ENCODE peak calls at places on chromosomes 12 and 14, in nine cellular contexts. J is ovary, S is HCT116, M is choroid plexus epithelial cell, K is pancreas, U is tibial artery, G is lung, P is dorsolateral prefrontal cortex, R is thyroid gland. B is an unnamed sample.

GRCh38 chr14:99465288-99465687 is 15.4 kb downstream of the SETD3 start:
- DNase-seq in J (no peak), S (no peak), M (no peak), K (no peak), U (no peak), G (no peak), P (no peak), R (no peak), B (no peak)

GRCh38 chr12:111256629-111257434 is 112.1 kb downstream of the PHETA1 start:
- DNase-seq in J (no peak), S (no peak), M (no peak), K (no peak), U (no peak), G (no peak), P (no peak), R (no peak), B (no peak)

GRCh38 chr14:100078216-100078780 is 13.1 kb downstream of the EVL start:
- DNase-seq in J (no peak), S (no peak), M (no peak), K (no peak), U (no peak), G (no peak), P (no peak), R (no peak), B (no peak)

GRCh38 chr14:103058209-103059055 is 1.1 kb upstream of the CDC42BPB start:
- DNase-seq in J (no peak), S (no peak), M (peak), K (no peak), U (no peak), G (no peak), P (no peak), R (no peak), B (no peak)

GRCh38 chr12:10900972-10901371 is 8.4 kb downstream of the TAS2R13 start:
- DNase-seq in J (no peak), S (no peak), M (no peak), K (no peak), U (no peak), G (no peak), P (no peak), R (no peak), B (no peak)

GRCh38 chr12:32211066-32211768 is 104.6 kb downstream of the BICD1 start:
- DNase-seq in J (no peak), S (no peak), M (no peak), K (no peak), U (no peak), G (no peak), P (no peak), R (no peak), B (no peak)

GRCh38 chr12:24625103-24625502 is 323.8 kb downstream of the BCAT1 start:
- DNase-seq in J (no peak), S (no peak), M (no peak), K (no peak), U (no peak), G (no peak), P (no peak), R (no peak), B (no peak)

GRCh38 chr12:124861492-124861891 is 2.2 kb downstream of the SCARB1 start:
- DNase-seq in J (peak), S (peak), M (peak), K (no peak), U (peak), G (peak), P (peak), R (peak), B (peak)

GRCh38 chr12:46470975-46471374 is 98.4 kb upstream of the SLC38A2 start:
- DNase-seq in J (no peak), S (peak), M (no peak), K (no peak), U (no peak), G (no peak), P (no peak), R (no peak), B (no peak)

GRCh38 chr14:92686763-92687427 is 61.5 kb downstream of the LGMN start:
- DNase-seq in J (peak), S (peak), M (peak), K (peak), U (peak), G (peak), P (peak), R (peak), B (peak)

DNA sequence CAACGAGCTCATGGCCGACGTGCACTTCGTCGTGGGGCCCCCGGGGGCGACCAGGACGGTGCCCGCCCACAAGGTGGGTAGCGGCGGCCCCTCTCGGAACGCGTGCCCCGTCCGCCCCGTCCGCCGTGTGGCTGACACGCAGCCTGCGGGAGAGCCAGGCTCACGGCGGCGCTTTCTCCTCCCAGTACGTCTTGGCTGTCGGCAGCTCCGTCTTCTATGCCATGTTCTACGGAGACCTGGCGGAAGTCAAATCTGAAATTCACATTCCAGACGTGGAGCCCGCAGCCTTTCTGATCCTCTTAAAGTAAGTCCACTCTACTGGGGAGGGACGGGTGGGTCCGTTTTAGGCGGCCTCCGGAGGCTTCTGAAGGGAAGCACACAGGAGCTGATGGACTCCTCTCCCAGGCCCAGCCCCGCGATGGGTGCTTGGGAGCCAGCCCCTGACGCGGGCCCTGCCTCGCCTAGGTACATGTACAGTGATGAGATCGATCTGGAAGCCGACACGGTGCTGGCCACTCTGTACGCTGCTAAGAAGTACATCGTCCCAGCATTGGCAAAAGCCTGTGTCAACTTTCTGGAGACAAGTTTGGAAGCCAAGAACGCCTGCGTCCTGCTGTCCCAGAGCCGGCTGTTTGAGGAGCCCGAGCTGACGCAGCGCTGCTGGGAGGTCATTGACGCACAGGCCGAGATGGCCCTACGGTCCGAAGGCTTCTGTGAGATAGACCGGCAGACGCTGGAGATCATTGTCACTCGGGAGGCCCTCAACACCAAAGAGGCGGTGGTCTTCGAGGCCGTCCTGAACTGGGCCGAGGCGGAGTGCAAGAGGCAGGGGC is 1.1 kb downstream of the BTBD6 start:
- DNase-seq in J (peak), S (no peak), M (peak), K (no peak), U (no peak), G (no peak), P (no peak), R (no peak), B (peak)
- H3K4me3 ChIP-seq in J (peak), S (peak), M (peak), K (peak), U (peak), G (peak), P (peak), R (no peak), B (peak)

GRCh38 chr14:78904094-78904493 is 733.9 kb downstream of the NRXN3 start:
- DNase-seq in J (no peak), S (no peak), M (peak), K (no peak), U (no peak), G (no peak), P (no peak), R (no peak), B (no peak)
- TF ChIP-seq CTCF in J (no peak), S (no peak), M (peak), K (no peak), U (no peak), G (no peak), P (peak), R (no peak), B (no peak)

DNA sequence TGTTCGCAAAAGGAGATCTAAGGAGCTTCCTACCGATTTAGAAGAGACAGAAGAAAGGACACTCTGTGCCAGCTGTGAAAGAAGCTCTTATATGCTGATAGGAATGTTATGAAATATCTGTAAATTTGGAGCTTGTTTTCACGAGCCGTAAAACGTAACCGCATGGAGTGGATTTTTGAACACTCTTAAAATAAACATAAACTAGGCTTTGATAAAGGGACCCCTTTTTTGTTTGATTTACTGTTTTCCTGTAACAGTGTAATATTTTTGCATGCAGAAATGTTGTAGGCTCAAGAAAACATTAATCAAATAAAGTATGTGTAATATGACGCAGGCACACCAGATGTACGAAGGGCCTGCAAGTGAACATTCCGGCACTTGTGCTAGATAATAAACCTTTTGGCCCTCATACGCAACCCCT is 346.8 kb downstream of the ETNK1 start:
- DNase-seq in J (no peak), S (no peak), M (peak), K (no peak), U (no peak), G (no peak), P (no peak), R (no peak), B (no peak)
- H3K4me3 ChIP-seq in J (no peak), S (no peak), M (peak), K (no peak), U (no peak), G (no peak), P (no peak), R (no peak), B (no peak)

DNA sequence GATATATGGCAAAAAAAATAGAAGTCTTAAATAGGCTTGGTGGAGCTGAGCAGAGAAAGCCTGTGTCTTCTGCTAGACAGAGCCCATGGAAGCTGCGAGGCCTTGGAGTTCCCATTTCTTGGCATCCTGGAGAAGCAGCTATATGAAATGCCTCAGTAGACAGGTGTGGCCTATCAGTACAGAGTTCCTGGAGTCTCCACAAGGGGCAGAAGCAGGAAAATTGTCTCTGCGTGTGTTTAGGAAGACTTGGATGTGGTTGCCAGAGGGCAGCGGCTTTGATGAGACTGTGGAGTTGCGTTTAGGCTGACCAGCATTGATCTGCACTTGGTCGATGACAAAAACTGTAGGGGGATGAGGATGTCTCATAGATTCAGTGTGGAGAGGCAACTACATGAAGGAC is 334.5 kb upstream of the SEL1L start:
- DNase-seq in J (no peak), S (no peak), M (no peak), K (no peak), U (no peak), G (no peak), P (no peak), R (no peak), B (no peak)
- TF ChIP-seq CTCF in J (no peak), S (no peak), M (no peak), K (no peak), U (no peak), G (no peak), P (no peak), R (no peak), B (no peak)

GRCh38 chr12:128871516-128871892 is 18.2 kb downstream of the GLT1D1 start:
- DNase-seq in J (no peak), S (no peak), M (no peak), K (no peak), U (no peak), G (no peak), P (no peak), R (no peak), B (no peak)
- H3K4me3 ChIP-seq in J (no peak), S (no peak), M (no peak), K (no peak), U (no peak), G (no peak), P (no peak), R (no peak), B (no peak)

GRCh38 chr12:121693155-121693554 is 19.4 kb upstream of the TMEM120B start:
- DNase-seq in J (no peak), S (no peak), M (no peak), K (no peak), U (no peak), G (no peak), P (no peak), R (peak), B (no peak)

GRCh38 chr12:121701667-121702277 is 10.8 kb upstream of the TMEM120B start:
- DNase-seq in J (no peak), S (no peak), M (no peak), K (no peak), U (no peak), G (no peak), P (no peak), R (peak), B (no peak)

GRCh38 chr12:121702944-121703343 is 9.6 kb upstream of the TMEM120B start:
- DNase-seq in J (no peak), S (no peak), M (no peak), K (no peak), U (no peak), G (no peak), P (no peak), R (no peak), B (no peak)

DNA sequence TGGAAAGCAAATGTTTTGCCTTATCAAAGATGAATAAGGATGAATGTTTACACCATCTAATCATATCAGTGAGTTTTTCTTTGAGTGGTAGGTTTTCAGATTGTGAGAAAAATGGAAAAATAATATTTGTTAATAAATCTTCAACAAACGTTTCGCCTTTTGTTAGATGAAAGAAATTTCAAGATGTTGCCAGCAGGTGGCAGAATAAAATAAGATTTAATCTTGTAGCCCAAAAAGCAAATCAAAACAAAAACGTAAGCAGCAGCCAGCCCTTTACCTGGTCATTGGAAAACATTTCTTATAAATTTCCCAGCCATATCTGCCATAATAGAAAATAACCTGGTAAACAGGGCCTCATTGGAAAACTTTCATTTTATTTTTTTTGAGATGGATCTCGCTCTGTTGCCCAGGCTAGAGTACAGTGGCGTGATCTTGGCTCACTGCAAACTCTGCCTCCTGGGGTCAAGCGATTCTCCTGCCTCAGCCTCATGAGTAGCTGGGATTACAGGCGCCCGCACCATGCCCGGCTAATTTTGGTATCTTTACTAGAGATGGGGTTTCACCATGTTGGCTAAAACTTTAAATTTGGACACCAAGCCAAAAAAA is 15.4 kb upstream of the TMEM120B start:
- DNase-seq in J (no peak), S (peak), M (peak), K (no peak), U (no peak), G (no peak), P (no peak), R (no peak), B (peak)
- TF ChIP-seq CTCF in J (peak), S (peak), M (peak), K (peak), U (peak), G (peak), P (peak), R (peak), B (peak)

DNA sequence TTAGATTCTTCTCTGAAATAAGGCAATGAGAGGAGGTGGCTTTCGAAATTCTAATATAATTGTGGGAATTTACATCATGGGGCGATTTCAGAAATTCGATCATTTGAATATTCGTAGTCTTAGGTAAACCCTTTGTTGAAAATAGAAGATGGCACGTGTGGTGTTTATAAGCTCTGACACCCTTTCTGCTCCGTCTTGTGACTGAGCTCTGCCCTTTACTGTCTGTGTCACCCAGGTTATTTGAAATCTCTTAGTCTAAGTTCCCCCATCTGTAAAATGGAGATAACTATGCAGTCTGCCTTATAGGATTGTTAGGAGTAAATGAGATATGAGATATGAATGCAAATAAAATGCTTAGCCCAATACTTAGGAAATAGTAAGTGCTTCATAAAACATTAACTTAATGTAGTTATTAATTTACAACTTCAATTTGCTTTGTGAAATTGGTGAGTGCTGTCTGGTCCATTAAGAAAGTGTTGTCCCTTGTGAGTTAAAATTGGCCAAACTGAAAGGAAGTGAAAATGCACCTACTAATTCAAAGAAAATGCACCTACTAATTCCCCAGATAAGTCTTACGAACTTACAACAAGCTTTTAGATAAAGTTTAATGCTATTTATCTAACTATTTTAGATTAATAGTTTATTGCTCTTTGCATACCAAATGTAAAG is 1.6 kb downstream of the BMAL2 start:
- DNase-seq in J (no peak), S (no peak), M (no peak), K (no peak), U (no peak), G (no peak), P (no peak), R (no peak), B (no peak)
- H3K4me3 ChIP-seq in J (no peak), S (peak), M (peak), K (no peak), U (peak), G (no peak), P (peak), R (no peak), B (no peak)

GRCh38 chr12:51934080-51934479 is 17.4 kb upstream of the ACVR1B start:
- DNase-seq in J (no peak), S (no peak), M (no peak), K (no peak), U (no peak), G (no peak), P (no peak), R (no peak), B (no peak)
- TF ChIP-seq CTCF in J (no peak), S (no peak), M (no peak), K (no peak), U (no peak), G (no peak), P (no peak), R (no peak), B (no peak)

GRCh38 chr12:52050116-52050770 is 999 bp upstream of the NR4A1 start:
- DNase-seq in J (peak), S (no peak), M (no peak), K (peak), U (no peak), G (no peak), P (no peak), R (peak), B (no peak)
- H3K4me3 ChIP-seq in J (peak), S (peak), M (peak), K (peak), U (peak), G (peak), P (peak), R (peak), B (peak)

DNA sequence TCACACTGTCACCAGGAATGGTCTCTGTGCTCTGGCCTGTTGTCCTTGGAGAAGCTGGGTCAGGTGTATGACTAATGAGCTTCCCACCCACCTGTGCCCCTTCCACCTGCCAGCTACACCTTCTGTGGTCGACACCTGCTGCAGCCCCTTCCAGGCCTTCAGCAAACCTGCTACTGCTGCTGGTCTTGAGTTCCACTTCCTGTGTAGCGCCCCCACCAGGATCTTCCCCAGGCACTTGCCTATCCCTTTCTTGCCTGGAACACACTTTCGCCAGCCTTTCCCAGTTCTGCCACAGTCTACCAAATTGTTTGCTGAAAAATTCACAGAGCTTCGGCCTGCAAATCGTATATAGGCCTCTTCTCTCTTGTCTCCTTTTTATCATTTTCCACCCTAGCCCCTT is 75.3 kb downstream of the CRACR2A start:
- DNase-seq in J (no peak), S (no peak), M (no peak), K (no peak), U (no peak), G (no peak), P (no peak), R (no peak), B (no peak)
- TF ChIP-seq CTCF in J (no peak), S (no peak), M (no peak), K (no peak), U (no peak), G (no peak), P (no peak), R (no peak), B (no peak)